ENCODE peak calls at places on chromosomes 5 and 9, in ten cellular contexts. R is foreskin keratinocyte, E is NCI-H2081, S is M059J, B is pancreas, P is mesenchymal stem cell, J is glutamatergic neuron, G is dorsolateral prefrontal cortex, A is Right ventricle myocardium superior, U is KG1. N is an unnamed sample.

GRCh38 chr9:93061791-93062299 is 3.3 kb downstream of the SUSD3 start:
- DNase-seq in R (no peak), E (no peak), S (no peak), B (no peak), P (no peak), J (peak), G (no peak), A (no peak), U (no peak), N (no peak)

GRCh38 chr5:123717139-123717538 is 205.2 kb downstream of the CSNK1G3 start:
- DNase-seq in R (peak), E (no peak), S (peak), B (no peak), P (peak), J (no peak), G (no peak), A (no peak), U (no peak), N (no peak)

GRCh38 chr9:81489048-81489447 is 200.3 kb downstream of the TLE1 start:
- DNase-seq in R (no peak), E (no peak), S (no peak), B (no peak), P (peak), J (no peak), G (no peak), A (no peak), U (no peak), N (no peak)

GRCh38 chr9:81719972-81720371 is 30.6 kb upstream of the TLE1 start:
- DNase-seq in R (no peak), E (no peak), S (no peak), B (no peak), P (no peak), J (no peak), G (no peak), A (no peak), U (no peak), N (no peak)

GRCh38 chr5:77947051-77947428 is 170.9 kb upstream of the TBCA start:
- DNase-seq in R (no peak), E (no peak), S (no peak), B (no peak), P (no peak), J (no peak), G (no peak), A (no peak), U (no peak), N (no peak)

GRCh38 chr9:77989909-77990308 is 41.7 kb downstream of the GNAQ start:
- DNase-seq in R (no peak), E (no peak), S (no peak), B (no peak), P (no peak), J (no peak), G (no peak), A (no peak), U (no peak), N (no peak)

GRCh38 chr9:126207256-126207655 is 119.4 kb upstream of the MVB12B start:
- DNase-seq in R (no peak), E (no peak), S (no peak), B (no peak), P (no peak), J (no peak), G (no peak), A (peak), U (no peak), N (peak)

GRCh38 chr5:54601832-54602231 is 84.3 kb downstream of the SNX18 start:
- DNase-seq in R (no peak), E (no peak), S (no peak), B (no peak), P (no peak), J (no peak), G (no peak), A (no peak), U (no peak), N (no peak)

GRCh38 chr5:133384903-133385302 is 227.4 kb downstream of the FSTL4 start:
- DNase-seq in R (no peak), E (no peak), S (no peak), B (no peak), P (no peak), J (no peak), G (no peak), A (no peak), U (no peak), N (no peak)

GRCh38 chr5:56620903-56621680 is 194.3 kb upstream of the MAP3K1 start:
- DNase-seq in R (no peak), E (no peak), S (peak), B (no peak), P (no peak), J (no peak), G (no peak), A (no peak), U (no peak), N (no peak)